ENCODE peak calls at places on chromosomes 16 and 17, in five cellular contexts. E is activated naive CD4-positive, alpha-beta T cell; J is stimulated activated CD8-positive, alpha-beta memory T cell treated with anti-CD3 and anti-CD28 coated beads, Interleukin-4, amount 100 ng/mL, for 24 hours; Q is KG1; W is globus pallidus. I is an unnamed sample.

GRCh38 chr17:51598824-51599223 is 338.5 kb downstream of the UTP18 start:
- DNase-seq in E (no peak), J (no peak), Q (no peak), W (no peak), I (no peak)

GRCh38 chr16:60100371-60100770 is 1366.3 kb upstream of the GOT2 start:
- DNase-seq in E (no peak), J (no peak), Q (no peak), W (no peak), I (no peak)

GRCh38 chr17:78929908-78930775 is 5.0 kb upstream of the TIMP2 start:
- DNase-seq in E (no peak), J (no peak), Q (no peak), W (no peak), I (no peak)

GRCh38 chr17:43779145-43780125 is 658 bp upstream of the DUSP3 start:
- DNase-seq in E (no peak), J (no peak), Q (peak), W (no peak), I (no peak)

GRCh38 chr16:29680180-29680598 is 1.2 kb downstream of the QPRT start:
- DNase-seq in E (no peak), J (no peak), Q (no peak), W (no peak), I (no peak)

GRCh38 chr17:4407216-4407615 is 26.5 kb upstream of the SPNS3 start:
- DNase-seq in E (no peak), J (no peak), Q (no peak), W (no peak), I (no peak)

GRCh38 chr16:66474750-66475199 is 47.7 kb downstream of the BEAN1 start:
- DNase-seq in E (peak), J (peak), Q (no peak), W (no peak), I (no peak)

GRCh38 chr17:38687291-38687690 is 12.5 kb upstream of the EPOP start:
- DNase-seq in E (no peak), J (no peak), Q (no peak), W (no peak), I (no peak)

GRCh38 chr16:86216591-86216990 is 293.7 kb upstream of the FOXF1 start:
- DNase-seq in E (no peak), J (no peak), Q (no peak), W (no peak), I (no peak)

GRCh38 chr17:17849863-17850373 is 13.1 kb upstream of the SREBF1 start:
- DNase-seq in E (peak), J (peak), Q (no peak), W (peak), I (peak)

GRCh38 chr17:59401725-59402124 is 70.3 kb downstream of the YPEL2 start:
- DNase-seq in E (no peak), J (no peak), Q (no peak), W (no peak), I (no peak)

GRCh38 chr16:50876263-50876662 is 134.4 kb downstream of the CYLD start:
- DNase-seq in E (no peak), J (no peak), Q (no peak), W (no peak), I (no peak)

I was measured in Ammon's horn.